ENCODE peak calls at places on chromosomes 1 and 21, in ten cellular contexts. U is Peyer's patch, Q is hepatocyte, Y is transverse colon, L is esophagus muscularis mucosa, K is A549, E is tibial nerve, I is uterus, X is MM.1S, C is H9. S is an unnamed sample.

GRCh38 chr1:85692730-85693314 is 15.4 kb downstream of the ZNHIT6 start:
- DNase-seq in U (no peak), Q (peak; percentile 43), Y (no peak), L (no peak), K (no peak), E (no peak), I (no peak), X (no peak), C (no peak), S (no peak)

GRCh38 chr21:44496900-44497550 is 41.7 kb downstream of the LRRC3 start:
- DNase-seq in U (no peak), Q (no peak), Y (no peak), L (no peak), K (no peak), E (peak; percentile 13), I (no peak), X (no peak), C (no peak), S (no peak)

GRCh38 chr21:41426656-41427311 is 745 bp downstream of the MX1 start:
- DNase-seq in U (no peak), Q (no peak), Y (no peak), L (peak; percentile 62), K (no peak), E (no peak), I (no peak), X (no peak), C (peak; percentile 33), S (peak; percentile 62)

GRCh38 chr1:246213947-246214346 is 293.1 kb downstream of the SMYD3 start:
- DNase-seq in U (no peak), Q (no peak), Y (no peak), L (no peak), K (no peak), E (no peak), I (no peak), X (no peak), C (no peak), S (no peak)

GRCh38 chr1:111197598-111198289 is 2.7 kb downstream of the DENND2D start:
- DNase-seq in U (peak; percentile 76), Q (no peak), Y (no peak), L (peak; percentile 60), K (peak; percentile 17), E (no peak), I (no peak), X (no peak), C (peak; percentile 85), S (no peak)

GRCh38 chr21:41762236-41762635 is 4.6 kb downstream of the RIPK4 start:
- DNase-seq in U (no peak), Q (no peak), Y (no peak), L (no peak), K (no peak), E (no peak), I (no peak), X (no peak), C (peak; percentile 90), S (no peak)

GRCh38 chr1:54403808-54404261 is 2.4 kb downstream of the SSBP3 start:
- DNase-seq in U (no peak), Q (no peak), Y (no peak), L (no peak), K (no peak), E (no peak), I (no peak), X (no peak), C (no peak), S (no peak)

GRCh38 chr21:45640888-45641479 is 2.5 kb upstream of the PCBP3 start:
- DNase-seq in U (peak; percentile 73), Q (peak; percentile 75), Y (peak; percentile 52), L (peak; percentile 90), K (no peak), E (peak; percentile 50), I (no peak), X (no peak), C (peak; percentile 82), S (no peak)

GRCh38 chr1:54989968-54990810 is 8.5 kb upstream of the BSND start:
- DNase-seq in U (no peak), Q (no peak), Y (no peak), L (no peak), K (no peak), E (no peak), I (no peak), X (no peak), C (no peak), S (no peak)

GRCh38 chr21:45788635-45789506 is 145.3 kb downstream of the PCBP3 start:
- DNase-seq in U (no peak), Q (no peak), Y (no peak), L (no peak), K (no peak), E (no peak), I (no peak), X (no peak), C (no peak), S (no peak)

GRCh38 chr1:60765204-60765603 is 317.2 kb upstream of the NFIA start:
- DNase-seq in U (no peak), Q (peak; percentile 45), Y (peak; percentile 20), L (no peak), K (no peak), E (no peak), I (no peak), X (peak; percentile 21), C (peak; percentile 45), S (no peak)

GRCh38 chr1:39226836-39227235 is 22.3 kb downstream of the MACF1 start:
- DNase-seq in U (no peak), Q (no peak), Y (no peak), L (no peak), K (no peak), E (no peak), I (no peak), X (no peak), C (no peak), S (no peak)
- H3K27ac ChIP-seq in U (no peak overlapping the region), Q (no peak overlapping the region), Y (no peak overlapping the region), L (no peak overlapping the region), K (no peak overlapping the region), E (no peak overlapping the region), I (no peak overlapping the region), X (no peak overlapping the region), C (no peak overlapping the region), S (no peak overlapping the region)

GRCh38 chr1:64398937-64399336 is 71.0 kb upstream of the CACHD1 start:
- DNase-seq in U (no peak), Q (no peak), Y (no peak), L (no peak), K (no peak), E (no peak), I (no peak), X (no peak), C (no peak), S (no peak)

GRCh38 chr1:64396817-64397216 is 73.1 kb upstream of the CACHD1 start:
- DNase-seq in U (no peak), Q (no peak), Y (no peak), L (no peak), K (no peak), E (no peak), I (no peak), X (no peak), C (peak; percentile 72), S (no peak)

GRCh38 chr1:64404202-64404601 is 65.7 kb upstream of the CACHD1 start:
- DNase-seq in U (no peak), Q (no peak), Y (no peak), L (no peak), K (no peak), E (no peak), I (no peak), X (no peak), C (no peak), S (no peak)

GRCh38 chr1:64403331-64403730 is 66.6 kb upstream of the CACHD1 start:
- DNase-seq in U (no peak), Q (no peak), Y (no peak), L (no peak), K (no peak), E (no peak), I (no peak), X (no peak), C (no peak), S (no peak)

DNA sequence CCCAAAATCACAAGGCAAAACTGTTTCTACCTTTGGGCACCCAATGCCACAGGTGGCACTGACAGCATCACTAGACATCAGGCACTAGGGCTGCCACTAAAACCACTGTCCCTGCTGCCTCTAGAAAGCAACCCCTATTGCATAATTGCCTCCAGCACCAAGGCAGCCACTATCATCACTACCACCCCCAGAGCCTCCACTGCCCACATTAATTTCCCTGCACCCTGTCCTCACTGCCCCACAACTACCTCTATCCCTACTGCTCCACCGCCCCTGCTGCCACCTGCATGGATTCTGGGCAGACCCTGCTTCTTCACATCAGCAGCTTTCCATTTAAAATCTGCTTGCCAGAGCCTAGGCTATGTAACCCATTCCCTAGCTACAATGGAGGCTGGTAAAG is 68.6 kb upstream of the CACHD1 start:
- DNase-seq in U (no peak), Q (no peak), Y (no peak), L (no peak), K (no peak), E (no peak), I (no peak), X (no peak), C (no peak), S (no peak)
- TF ChIP-seq CTCF in U (no peak), Q (no peak), Y (no peak), L (no peak), K (no peak), E (no peak), I (no peak), X (no peak), C (no peak), S (no peak)

DNA sequence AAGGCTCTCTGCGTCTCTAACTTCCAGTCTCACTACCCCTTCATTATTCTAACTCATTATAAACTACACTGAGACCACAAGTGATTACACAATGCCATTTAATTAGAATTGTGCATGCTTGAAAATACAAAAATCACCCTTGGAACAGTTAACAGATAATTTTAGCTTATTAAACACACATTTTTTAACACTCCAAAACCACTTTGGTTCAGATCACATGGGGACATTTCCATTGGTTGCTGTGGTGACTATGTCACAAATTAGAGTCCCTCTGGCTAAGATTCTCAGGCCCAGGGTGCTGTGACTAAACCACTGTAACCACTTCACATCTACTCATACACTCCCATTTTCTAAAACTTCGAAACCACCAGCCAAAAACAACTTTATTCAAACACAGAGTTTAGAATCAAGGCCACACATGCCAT is 43.0 kb downstream of the JAK1 start:
- DNase-seq in U (no peak), Q (no peak), Y (no peak), L (peak; percentile 5), K (no peak), E (no peak), I (no peak), X (no peak), C (no peak), S (no peak)
- H3K4me1 ChIP-seq in U (peaks cover 4% of the 10 kb centered on the region), Q (peaks cover 10% of the 10 kb centered on the region), Y (peaks cover 18% of the 10 kb centered on the region), L (peaks cover 63% of the 10 kb centered on the region), K (peaks cover 92% of the 10 kb centered on the region), E (peaks cover 51% of the 10 kb centered on the region), I (no peaks in the 10 kb centered on the region), X (no peaks in the 10 kb centered on the region), C (peaks cover 9% of the 10 kb centered on the region), S (no peaks in the 10 kb centered on the region)

GRCh38 chr1:176869577-176869976 is 294.9 kb downstream of the ASTN1 start:
- DNase-seq in U (no peak), Q (no peak), Y (no peak), L (no peak), K (no peak), E (no peak), I (no peak), X (no peak), C (no peak), S (no peak)

GRCh38 chr1:176863613-176864012 is 300.9 kb downstream of the ASTN1 start:
- DNase-seq in U (no peak), Q (no peak), Y (no peak), L (no peak), K (no peak), E (no peak), I (no peak), X (no peak), C (no peak), S (no peak)

GRCh38 chr1:176864211-176864610 is 300.3 kb downstream of the ASTN1 start:
- DNase-seq in U (no peak), Q (no peak), Y (no peak), L (no peak), K (no peak), E (no peak), I (no peak), X (no peak), C (no peak), S (no peak)

GRCh38 chr1:176866011-176866410 is 298.5 kb downstream of the ASTN1 start:
- DNase-seq in U (no peak), Q (no peak), Y (no peak), L (no peak), K (no peak), E (no peak), I (no peak), X (no peak), C (no peak), S (no peak)
- H3K27ac ChIP-seq in U (no peak overlapping the region), Q (no peak overlapping the region), Y (no peak overlapping the region), L (no peak overlapping the region), K (no peak overlapping the region), E (no peak overlapping the region), I (no peak overlapping the region), X (no peak overlapping the region), C (no peak overlapping the region), S (no peak overlapping the region)